ENCODE peak calls at places on chromosomes 13 and 19, in six cellular contexts. One of them, this sample, is unnamed. For H3K27me3 and H3K9me3, the result is how much of the 10 kb centered on the place peaks cover.

GRCh38 chr13:110853235-110853721 is 61.6 kb downstream of the ANKRD10 start:
- DNase-seq in HepG2: no peak
- DNase-seq in spleen: no peak
- DNase-seq in CD4-positive, alpha-beta T cell: no peak
- DNase-seq in PC-3: no peak
- DNase-seq in left ventricle myocardium inferior: no peak
- DNase-seq in this sample: no peak

GRCh38 chr19:18771328-18772242 is 19.5 kb downstream of the COMP start:
- DNase-seq in HepG2: peak
- DNase-seq in spleen: no peak
- DNase-seq in CD4-positive, alpha-beta T cell: no peak
- DNase-seq in PC-3: peak
- DNase-seq in left ventricle myocardium inferior: no peak
- DNase-seq in this sample: no peak

GRCh38 chr19:35959040-35959967 is 23.1 kb downstream of the LRFN3 start:
- DNase-seq in HepG2: no peak
- DNase-seq in spleen: peak
- DNase-seq in CD4-positive, alpha-beta T cell: peak
- DNase-seq in PC-3: no peak
- DNase-seq in left ventricle myocardium inferior: peak
- DNase-seq in this sample: no peak

GRCh38 chr13:24745861-24746617 is 17.9 kb upstream of the RNF17 start:
- DNase-seq in HepG2: no peak
- DNase-seq in spleen: no peak
- DNase-seq in CD4-positive, alpha-beta T cell: no peak
- DNase-seq in PC-3: no peak
- DNase-seq in left ventricle myocardium inferior: no peak
- DNase-seq in this sample: no peak

GRCh38 chr13:91592050-91593014 is 193.9 kb downstream of the GPC5 start:
- DNase-seq in HepG2: no peak
- DNase-seq in spleen: no peak
- DNase-seq in CD4-positive, alpha-beta T cell: no peak
- DNase-seq in PC-3: peak
- DNase-seq in left ventricle myocardium inferior: no peak
- DNase-seq in this sample: no peak

GRCh38 chr19:53520547-53521372 is 17.2 kb upstream of the ZNF331 start:
- DNase-seq in HepG2: peak
- DNase-seq in spleen: peak
- DNase-seq in CD4-positive, alpha-beta T cell: peak
- DNase-seq in PC-3: peak
- DNase-seq in left ventricle myocardium inferior: peak
- DNase-seq in this sample: peak

GRCh38 chr13:112826565-112826964 is 136.7 kb downstream of the ATP11A start:
- DNase-seq in HepG2: no peak
- DNase-seq in spleen: no peak
- DNase-seq in CD4-positive, alpha-beta T cell: no peak
- DNase-seq in PC-3: no peak
- DNase-seq in left ventricle myocardium inferior: no peak
- DNase-seq in this sample: peak

GRCh38 chr19:6556480-6556879 is 25.7 kb downstream of the TNFSF9 start:
- DNase-seq in HepG2: no peak
- DNase-seq in spleen: no peak
- DNase-seq in CD4-positive, alpha-beta T cell: no peak
- DNase-seq in PC-3: no peak
- DNase-seq in left ventricle myocardium inferior: no peak
- DNase-seq in this sample: no peak

GRCh38 chr13:25908390-25908789 is 143.4 kb downstream of the SHISA2 start:
- DNase-seq in HepG2: no peak
- DNase-seq in spleen: no peak
- DNase-seq in CD4-positive, alpha-beta T cell: no peak
- DNase-seq in PC-3: no peak
- DNase-seq in left ventricle myocardium inferior: no peak
- DNase-seq in this sample: no peak

GRCh38 chr13:106367361-106367781 is 168.1 kb downstream of the EFNB2 start:
- DNase-seq in HepG2: no peak
- DNase-seq in spleen: no peak
- DNase-seq in CD4-positive, alpha-beta T cell: no peak
- DNase-seq in PC-3: no peak
- DNase-seq in left ventricle myocardium inferior: no peak
- DNase-seq in this sample: no peak

GRCh38 chr19:5206751-5207075 is 133.9 kb downstream of the PTPRS start:
- DNase-seq in HepG2: no peak
- DNase-seq in spleen: no peak
- DNase-seq in CD4-positive, alpha-beta T cell: no peak
- DNase-seq in PC-3: no peak
- DNase-seq in left ventricle myocardium inferior: no peak
- DNase-seq in this sample: no peak

GRCh38 chr13:37131092-37131491 is 25.6 kb upstream of the CSNK1A1L start:
- DNase-seq in HepG2: no peak
- DNase-seq in spleen: no peak
- DNase-seq in CD4-positive, alpha-beta T cell: no peak
- DNase-seq in PC-3: no peak
- DNase-seq in left ventricle myocardium inferior: no peak
- DNase-seq in this sample: no peak

GRCh38 chr13:78589206-78589605 is 14.1 kb downstream of the POU4F1 start:
- DNase-seq in HepG2: peak
- DNase-seq in spleen: no peak
- DNase-seq in CD4-positive, alpha-beta T cell: no peak
- DNase-seq in PC-3: peak
- DNase-seq in left ventricle myocardium inferior: peak
- DNase-seq in this sample: no peak

GRCh38 chr13:100825551-100825950 is 151.0 kb upstream of the TMTC4 start:
- DNase-seq in HepG2: no peak
- DNase-seq in spleen: no peak
- DNase-seq in CD4-positive, alpha-beta T cell: no peak
- DNase-seq in PC-3: peak
- DNase-seq in left ventricle myocardium inferior: no peak
- DNase-seq in this sample: no peak

GRCh38 chr13:110620596-110620995 is 5.3 kb downstream of the NAXD start:
- DNase-seq in HepG2: no peak
- DNase-seq in spleen: no peak
- DNase-seq in CD4-positive, alpha-beta T cell: no peak
- DNase-seq in PC-3: no peak
- DNase-seq in left ventricle myocardium inferior: no peak
- DNase-seq in this sample: no peak

GRCh38 chr13:72565893-72566292 is 161.5 kb downstream of the MZT1 start:
- DNase-seq in HepG2: peak
- DNase-seq in spleen: no peak
- DNase-seq in CD4-positive, alpha-beta T cell: no peak
- DNase-seq in PC-3: peak
- DNase-seq in left ventricle myocardium inferior: no peak
- DNase-seq in this sample: no peak

GRCh38 chr13:75368167-75368566 is 113.8 kb downstream of the TBC1D4 start:
- DNase-seq in HepG2: no peak
- DNase-seq in spleen: no peak
- DNase-seq in CD4-positive, alpha-beta T cell: no peak
- DNase-seq in PC-3: peak
- DNase-seq in left ventricle myocardium inferior: no peak
- DNase-seq in this sample: no peak

GRCh38 chr19:459724-460511 is 915 bp downstream of the SHC2 start:
- DNase-seq in HepG2: peak
- DNase-seq in spleen: no peak
- DNase-seq in CD4-positive, alpha-beta T cell: peak
- DNase-seq in PC-3: peak
- DNase-seq in left ventricle myocardium inferior: peak
- DNase-seq in this sample: peak

GRCh38 chr13:34044660-34045080 is 226.7 kb downstream of the RFC3 start:
- DNase-seq in HepG2: no peak
- DNase-seq in spleen: no peak
- DNase-seq in CD4-positive, alpha-beta T cell: no peak
- DNase-seq in PC-3: peak
- DNase-seq in left ventricle myocardium inferior: no peak
- DNase-seq in this sample: no peak

GRCh38 chr13:67224148-67224846 is 5.8 kb downstream of the PCDH9 start:
- DNase-seq in HepG2: peak
- DNase-seq in spleen: peak
- DNase-seq in CD4-positive, alpha-beta T cell: peak
- DNase-seq in PC-3: peak
- DNase-seq in left ventricle myocardium inferior: peak
- DNase-seq in this sample: peak

GRCh38 chr19:54439174-54439851 is 9.7 kb upstream of the LENG8 start:
- DNase-seq in HepG2: peak
- DNase-seq in spleen: no peak
- DNase-seq in CD4-positive, alpha-beta T cell: no peak
- DNase-seq in PC-3: peak
- DNase-seq in left ventricle myocardium inferior: no peak
- DNase-seq in this sample: no peak

GRCh38 chr13:37944476-37945442 is 75.2 kb upstream of the TRPC4 start:
- DNase-seq in HepG2: no peak
- DNase-seq in spleen: no peak
- DNase-seq in CD4-positive, alpha-beta T cell: no peak
- DNase-seq in PC-3: no peak
- DNase-seq in left ventricle myocardium inferior: no peak
- DNase-seq in this sample: no peak

GRCh38 chr13:40096357-40096911 is 441.0 kb downstream of the COG6 start:
- DNase-seq in HepG2: no peak
- DNase-seq in spleen: no peak
- DNase-seq in CD4-positive, alpha-beta T cell: peak
- DNase-seq in PC-3: no peak
- DNase-seq in left ventricle myocardium inferior: no peak
- DNase-seq in this sample: no peak

GRCh38 chr13:85864963-85865530 is 65.8 kb upstream of the SLITRK6 start:
- DNase-seq in HepG2: peak
- DNase-seq in spleen: no peak
- DNase-seq in CD4-positive, alpha-beta T cell: no peak
- DNase-seq in PC-3: peak
- DNase-seq in left ventricle myocardium inferior: no peak
- DNase-seq in this sample: no peak

GRCh38 chr19:16527971-16528521 is 14.2 kb downstream of the CHERP start:
- DNase-seq in HepG2: no peak
- DNase-seq in spleen: no peak
- DNase-seq in CD4-positive, alpha-beta T cell: peak
- DNase-seq in PC-3: peak
- DNase-seq in left ventricle myocardium inferior: no peak
- DNase-seq in this sample: no peak

GRCh38 chr13:104594801-104595200 is 1528.6 kb upstream of the SLC10A2 start:
- DNase-seq in HepG2: no peak
- DNase-seq in spleen: no peak
- DNase-seq in CD4-positive, alpha-beta T cell: no peak
- DNase-seq in PC-3: no peak
- DNase-seq in left ventricle myocardium inferior: no peak
- DNase-seq in this sample: no peak

GRCh38 chr13:30421093-30422055 is 919 bp upstream of the UBE2L5 start:
- DNase-seq in HepG2: no peak
- DNase-seq in spleen: peak
- DNase-seq in CD4-positive, alpha-beta T cell: peak
- DNase-seq in PC-3: peak
- DNase-seq in left ventricle myocardium inferior: peak
- DNase-seq in this sample: peak

GRCh38 chr13:36385471-36385870 is 39.3 kb upstream of the SPART start:
- DNase-seq in HepG2: no peak
- DNase-seq in spleen: no peak
- DNase-seq in CD4-positive, alpha-beta T cell: no peak
- DNase-seq in PC-3: peak
- DNase-seq in left ventricle myocardium inferior: no peak
- DNase-seq in this sample: no peak

DNA sequence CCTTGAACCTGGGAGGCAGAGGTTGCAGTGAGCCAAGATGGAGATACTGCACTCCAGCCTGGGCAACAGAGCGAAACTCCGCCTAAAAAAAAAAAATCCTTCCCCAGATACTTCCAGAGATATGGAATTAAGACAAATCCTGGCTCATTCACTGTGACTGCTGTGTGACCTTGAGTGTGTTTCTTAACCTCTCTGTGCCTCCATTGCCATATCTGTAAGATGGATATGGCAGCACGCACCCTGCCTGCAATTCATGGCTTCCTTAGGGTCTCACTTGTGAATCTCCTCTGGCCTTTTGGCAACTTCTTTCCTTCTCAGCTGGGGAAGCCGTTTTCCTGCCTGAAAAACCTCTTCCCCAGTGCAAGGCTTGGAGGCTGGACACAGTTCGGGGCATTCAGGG is 33.8 kb upstream of the ONECUT3 start:
- DNase-seq in HepG2: no peak
- DNase-seq in spleen: no peak
- DNase-seq in CD4-positive, alpha-beta T cell: no peak
- DNase-seq in PC-3: no peak
- DNase-seq in left ventricle myocardium inferior: no peak
- DNase-seq in this sample: no peak
- H3K27me3 ChIP-seq in HepG2: under half
- H3K27me3 ChIP-seq in spleen: half or more
- H3K27me3 ChIP-seq in CD4-positive, alpha-beta T cell: under half
- H3K27me3 ChIP-seq in PC-3: under half
- H3K27me3 ChIP-seq in left ventricle myocardium inferior: half or more
- H3K27me3 ChIP-seq in this sample: half or more

DNA sequence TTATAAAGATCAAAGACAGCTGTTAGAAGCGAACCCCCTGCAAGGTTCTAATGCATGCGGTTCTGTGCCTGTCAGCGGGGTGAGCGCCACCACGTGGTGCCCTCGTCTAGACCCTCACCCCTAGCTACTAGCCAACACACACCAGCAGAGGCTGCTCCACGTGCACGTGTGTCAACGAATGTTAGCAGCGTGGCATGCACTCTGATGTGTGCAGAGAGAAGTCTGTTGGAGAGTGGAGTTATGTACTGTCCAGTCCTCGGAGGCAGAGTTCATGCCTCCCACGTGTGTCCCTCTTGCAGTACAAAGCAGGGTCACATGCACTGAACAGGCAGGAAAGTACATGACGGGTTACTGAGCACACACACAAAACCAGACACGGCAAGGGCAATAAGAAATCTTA is 75.0 kb upstream of the SLC15A1 start:
- DNase-seq in HepG2: no peak
- DNase-seq in spleen: no peak
- DNase-seq in CD4-positive, alpha-beta T cell: no peak
- DNase-seq in PC-3: no peak
- DNase-seq in left ventricle myocardium inferior: no peak
- DNase-seq in this sample: no peak
- H3K9me3 ChIP-seq in HepG2: under half
- H3K9me3 ChIP-seq in spleen: under half
- H3K9me3 ChIP-seq in CD4-positive, alpha-beta T cell: under half
- H3K9me3 ChIP-seq in PC-3: under half
- H3K9me3 ChIP-seq in left ventricle myocardium inferior: under half
- H3K9me3 ChIP-seq in this sample: under half

GRCh38 chr19:4197228-4197624 is 14.7 kb downstream of the ANKRD24 start:
- DNase-seq in HepG2: no peak
- DNase-seq in spleen: no peak
- DNase-seq in CD4-positive, alpha-beta T cell: no peak
- DNase-seq in PC-3: no peak
- DNase-seq in left ventricle myocardium inferior: no peak
- DNase-seq in this sample: no peak
- H3K27me3 ChIP-seq in HepG2: under half
- H3K27me3 ChIP-seq in spleen: half or more
- H3K27me3 ChIP-seq in CD4-positive, alpha-beta T cell: under half
- H3K27me3 ChIP-seq in PC-3: under half
- H3K27me3 ChIP-seq in left ventricle myocardium inferior: half or more
- H3K27me3 ChIP-seq in this sample: half or more

GRCh38 chr19:52069653-52070052 is 21.0 kb upstream of the ZNF432 start:
- DNase-seq in HepG2: no peak
- DNase-seq in spleen: no peak
- DNase-seq in CD4-positive, alpha-beta T cell: no peak
- DNase-seq in PC-3: no peak
- DNase-seq in left ventricle myocardium inferior: no peak
- DNase-seq in this sample: no peak

GRCh38 chr19:52066258-52066866 is 17.7 kb upstream of the ZNF432 start:
- DNase-seq in HepG2: no peak
- DNase-seq in spleen: no peak
- DNase-seq in CD4-positive, alpha-beta T cell: no peak
- DNase-seq in PC-3: no peak
- DNase-seq in left ventricle myocardium inferior: no peak
- DNase-seq in this sample: no peak

GRCh38 chr19:52070496-52070895 is 21.9 kb upstream of the ZNF432 start:
- DNase-seq in HepG2: no peak
- DNase-seq in spleen: no peak
- DNase-seq in CD4-positive, alpha-beta T cell: no peak
- DNase-seq in PC-3: peak
- DNase-seq in left ventricle myocardium inferior: no peak
- DNase-seq in this sample: no peak

GRCh38 chr19:52065399-52065798 is 16.8 kb upstream of the ZNF432 start:
- DNase-seq in HepG2: no peak
- DNase-seq in spleen: no peak
- DNase-seq in CD4-positive, alpha-beta T cell: no peak
- DNase-seq in PC-3: no peak
- DNase-seq in left ventricle myocardium inferior: no peak
- DNase-seq in this sample: no peak
- H3K9me3 ChIP-seq in HepG2: half or more
- H3K9me3 ChIP-seq in spleen: half or more
- H3K9me3 ChIP-seq in CD4-positive, alpha-beta T cell: half or more
- H3K9me3 ChIP-seq in PC-3: half or more
- H3K9me3 ChIP-seq in left ventricle myocardium inferior: half or more
- H3K9me3 ChIP-seq in this sample: under half

This sample was measured in sigmoid colon.